ENCODE peak calls at places on chromosome 18, in nine cellular contexts. V is natural killer cell, H is endodermal cell, R is lower lobe of right lung, Q is OCI-LY7, P is psoas muscle, Z is A549, G is fibroblast of villous mesenchyme, C is stomach. T is an unnamed sample.
A peak's percentile ranks its signal among the peaks of the same experiment; 100 is the strongest.

GRCh38 chr18:69944434-69944833 is 3.2 kb downstream of the CD226 start:
- DNase-seq in V (no peak), H (no peak), R (no peak), Q (no peak), P (no peak), Z (no peak), G (no peak), C (no peak), T (no peak)

GRCh38 chr18:62437520-62438329 is 85.1 kb upstream of the ZCCHC2 start:
- DNase-seq in V (no peak), H (no peak), R (peak; percentile 64), Q (no peak), P (peak; percentile 59), Z (no peak), G (peak; percentile 37), C (no peak), T (no peak)

GRCh38 chr18:75211721-75212625 is 1.4 kb downstream of the TSHZ1 start:
- DNase-seq in V (peak; percentile 36), H (peak; percentile 86), R (peak; percentile 63), Q (peak; percentile 8), P (peak; percentile 43), Z (peak; percentile 34), G (peak; percentile 62), C (no peak), T (no peak)

GRCh38 chr18:61398961-61399632 is 65.9 kb downstream of the CDH20 start:
- DNase-seq in V (no peak), H (no peak), R (no peak), Q (no peak), P (no peak), Z (no peak), G (peak; percentile 16), C (no peak), T (no peak)

GRCh38 chr18:26546875-26547301 is 1.5 kb downstream of the KCTD1 start:
- DNase-seq in V (no peak), H (peak; percentile 81), R (no peak), Q (no peak), P (no peak), Z (no peak), G (no peak), C (no peak), T (no peak)

GRCh38 chr18:62523631-62524442 is 1.0 kb downstream of the ZCCHC2 start:
- DNase-seq in V (peak; percentile 47), H (peak; percentile 81), R (peak; percentile 76), Q (peak; percentile 54), P (peak; percentile 56), Z (peak; percentile 51), G (peak; percentile 60), C (peak; percentile 59), T (no peak)

GRCh38 chr18:22253676-22254075 is 84.3 kb downstream of the GATA6 start:
- DNase-seq in V (no peak), H (no peak), R (no peak), Q (no peak), P (no peak), Z (no peak), G (no peak), C (no peak), T (peak; percentile 42)

GRCh38 chr18:10715791-10716190 is 190.0 kb downstream of the NAPG start:
- DNase-seq in V (no peak), H (no peak), R (no peak), Q (no peak), P (no peak), Z (peak; percentile 13), G (peak; percentile 88), C (no peak), T (no peak)

GRCh38 chr18:30945769-30946168 is 96.8 kb downstream of the DSC3 start:
- DNase-seq in V (no peak), H (no peak), R (no peak), Q (no peak), P (no peak), Z (no peak), G (no peak), C (no peak), T (no peak)

GRCh38 chr18:77129150-77129551 is 3.4 kb downstream of the MBP start:
- DNase-seq in V (no peak), H (no peak), R (no peak), Q (no peak), P (peak; percentile 45), Z (no peak), G (peak; percentile 94), C (no peak), T (no peak)

GRCh38 chr18:33576999-33577687 is 876 bp upstream of the ASXL3 start:
- DNase-seq in V (no peak), H (no peak), R (no peak), Q (peak; percentile 35), P (no peak), Z (no peak), G (no peak), C (no peak), T (no peak)

GRCh38 chr18:43278401-43278800 is 1.1 kb upstream of the SYT4 start:
- DNase-seq in V (no peak), H (no peak), R (no peak), Q (no peak), P (no peak), Z (no peak), G (no peak), C (no peak), T (no peak)

GRCh38 chr18:73545497-73545896 is 602.1 kb downstream of the FBXO15 start:
- DNase-seq in V (no peak), H (no peak), R (no peak), Q (no peak), P (no peak), Z (no peak), G (no peak), C (no peak), T (no peak)

DNA sequence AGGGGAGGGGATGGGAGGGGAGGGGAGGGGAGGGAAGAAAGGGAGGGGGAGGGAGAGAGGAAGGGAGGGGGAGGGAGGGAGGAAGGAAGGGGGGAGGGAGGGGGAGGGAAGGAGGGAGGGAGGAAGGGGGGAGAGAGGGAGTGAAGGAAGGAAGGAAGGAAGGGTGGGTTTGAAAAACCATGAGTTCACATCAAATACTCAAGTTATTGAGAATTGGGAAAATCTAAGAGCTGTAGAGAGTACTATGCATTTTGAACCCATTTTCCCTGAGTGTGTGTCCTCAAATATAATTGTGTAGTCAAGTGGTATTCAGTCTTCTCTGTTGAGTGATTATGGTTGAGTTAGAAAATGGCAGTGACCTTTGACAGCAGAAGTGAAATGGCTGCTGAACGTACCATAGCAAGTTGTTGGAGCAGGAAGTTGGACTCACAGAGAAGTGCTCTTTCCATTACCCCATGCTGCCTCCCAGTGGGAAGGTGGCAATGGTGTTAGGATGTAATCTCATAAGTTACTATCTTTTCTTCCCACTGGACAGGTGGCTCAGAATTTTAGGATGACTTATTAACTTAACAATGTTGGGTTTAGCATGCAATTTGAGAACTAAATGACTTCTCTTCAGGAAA is 214.6 kb downstream of the SETBP1 start:
- DNase-seq in V (no peak), H (no peak), R (no peak), Q (peak; percentile 46), P (peak; percentile 35), Z (peak; percentile 77), G (peak; percentile 76), C (peak; percentile 57), T (no peak)
- TF ChIP-seq CTCF in V (no peak), H (peak; percentile 29), R (peak; percentile 44), Q (peak; percentile 58), P (peak; percentile 45), Z (peak; percentile 46), G (peak; percentile 75), C (no peak), T (peak; percentile 69)

DNA sequence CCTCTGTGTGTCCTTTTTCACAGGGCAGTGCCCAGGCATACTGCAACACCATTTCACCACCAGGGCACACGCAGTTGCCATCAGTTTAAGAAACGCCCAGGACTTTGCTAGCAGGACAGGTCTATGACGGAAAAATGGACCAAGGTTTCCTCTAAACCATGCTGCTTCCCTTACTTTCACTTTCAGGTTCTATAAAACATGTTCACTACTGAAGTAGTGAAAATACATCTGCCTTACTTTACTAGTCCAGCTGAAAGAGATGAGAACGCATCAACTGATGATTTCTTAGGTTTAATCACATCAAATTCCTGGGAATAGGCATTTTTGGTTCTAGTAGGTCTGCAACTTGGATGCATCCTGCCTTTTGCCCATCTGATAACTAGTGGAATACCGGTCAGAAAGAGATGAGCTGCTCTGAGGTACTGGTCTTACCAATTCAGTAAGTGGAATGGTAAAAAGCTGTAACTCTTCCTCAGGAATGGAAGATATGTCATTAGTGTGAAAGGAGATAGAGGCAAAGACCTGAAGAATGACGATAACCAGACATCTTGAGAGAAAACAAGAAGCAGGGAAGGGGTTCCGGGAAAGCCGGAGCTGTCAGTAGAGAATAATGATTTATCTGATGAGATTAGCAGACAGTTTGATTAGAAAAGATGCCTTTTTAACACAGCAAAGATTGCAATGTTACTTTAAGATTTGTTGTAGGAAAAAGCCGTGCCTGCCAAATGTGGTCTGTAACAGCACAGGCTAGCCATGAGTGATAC is 110.3 kb downstream of the TCF4 start:
- DNase-seq in V (no peak), H (no peak), R (no peak), Q (peak; percentile 42), P (peak; percentile 19), Z (no peak), G (peak; percentile 82), C (no peak), T (no peak)
- TF ChIP-seq CTCF in V (no peak), H (peak; percentile 31), R (peak; percentile 14), Q (no peak), P (peak; percentile 32), Z (no peak), G (peak; percentile 33), C (no peak), T (no peak)

DNA sequence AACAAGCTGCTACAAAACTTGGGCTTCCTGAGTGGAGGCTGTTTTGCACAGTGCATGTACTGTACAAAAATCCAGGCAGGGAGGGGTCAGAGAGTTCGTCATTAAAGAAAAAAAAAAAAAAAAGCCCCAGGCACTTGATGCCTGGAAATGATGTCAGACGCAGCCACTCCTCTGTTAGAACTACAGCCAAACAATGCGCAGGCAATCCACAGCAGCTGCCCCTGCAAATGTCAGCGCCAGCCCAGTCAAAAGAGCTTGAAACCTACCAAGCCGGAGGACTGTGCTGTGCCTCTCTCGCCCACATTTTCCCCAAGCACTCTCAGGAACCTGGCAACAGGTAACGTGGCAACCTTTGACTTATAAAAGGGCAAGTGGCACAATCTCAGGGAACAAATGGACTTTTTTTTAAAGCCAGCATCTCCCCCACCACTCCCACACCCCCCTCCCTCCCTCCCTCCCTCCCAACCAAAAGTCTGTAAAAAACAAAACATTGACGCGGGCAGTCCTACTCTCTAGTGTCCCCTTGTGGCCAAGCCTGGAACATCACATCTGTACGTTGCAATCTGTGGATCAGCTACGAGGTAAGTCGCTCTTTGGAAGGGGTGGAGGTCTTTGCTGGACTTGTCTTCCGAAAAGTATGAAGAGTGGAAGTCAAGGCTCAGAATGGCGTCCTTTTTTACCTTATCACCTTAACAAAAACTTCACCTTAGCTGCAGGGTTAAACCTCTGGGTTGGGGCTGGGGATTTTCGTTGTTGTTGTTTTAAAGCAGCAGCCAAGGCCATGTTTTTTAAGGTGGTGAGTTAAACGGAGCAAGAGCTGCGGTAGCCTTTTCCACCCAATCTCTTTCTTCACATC is 144.2 kb downstream of the TGIF1 start:
- DNase-seq in V (peak; percentile 86), H (peak; percentile 96), R (peak; percentile 80), Q (peak; percentile 97), P (peak; percentile 79), Z (peak; percentile 97), G (peak; percentile 99), C (peak; percentile 90), T (no peak)
- TF ChIP-seq CTCF in V (peak; percentile 75), H (peak; percentile 83), R (peak; percentile 79), Q (peak; percentile 79), P (peak; percentile 86), Z (peak; percentile 67), G (peak; percentile 90), C (peak; percentile 93), T (peak; percentile 85)

DNA sequence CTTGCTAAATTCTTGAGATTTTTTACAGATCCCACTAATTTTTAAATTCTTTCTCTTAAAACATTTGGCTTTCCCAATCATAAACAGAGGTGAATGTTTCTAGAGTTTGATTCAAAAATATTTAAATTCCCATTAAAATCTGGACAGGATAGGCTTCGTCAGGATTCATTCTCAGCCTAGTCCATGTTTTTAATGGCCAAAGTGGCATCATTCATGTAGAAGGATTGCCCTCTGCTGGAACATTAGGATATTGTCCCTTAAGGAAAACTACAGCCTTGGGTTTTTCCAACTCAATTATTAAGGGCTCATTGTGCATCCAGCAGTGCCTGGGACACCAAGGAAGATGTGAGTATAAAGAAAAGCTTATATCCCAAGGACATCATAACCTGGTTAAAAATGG is 71.7 kb downstream of the TPGS2 start:
- DNase-seq in V (no peak), H (no peak), R (no peak), Q (peak; percentile 31), P (no peak), Z (peak; percentile 37), G (peak; percentile 64), C (no peak), T (no peak)
- TF ChIP-seq CTCF in V (no peak), H (peak; percentile 86), R (peak; percentile 66), Q (peak; percentile 71), P (peak; percentile 72), Z (peak; percentile 67), G (peak; percentile 74), C (peak; percentile 42), T (peak; percentile 87)

T was measured in chondrocyte.